ENCODE peak calls at places on chromosomes 11 and 22, in seven cellular contexts. T is hippocampal formation; Y is iPS DF 19.7; R is brain microvascular endothelial cell; H is psoas muscle; Z is stimulated activated naive CD8-positive, alpha-beta T cell treated with anti-CD3 and anti-CD28 coated beads, Interleukin-15, Interleukin-2, amounts not matched to agents 100 U/mL and 50 U/mL, for 24 hours; K is NCI-H2107. L is an unnamed sample.
A peak's percentile ranks its signal among the peaks of the same experiment; 100 is the strongest.

GRCh38 chr22:49151256-49152131 is 676.2 kb downstream of the BRD1 start:
- DNase-seq in H (no peak), T (no peak), K (no peak), R (no peak), Z (no peak), Y (no peak), L (no peak)

GRCh38 chr11:46299425-46300067 is 22.1 kb downstream of the CREB3L1 start:
- DNase-seq in K (no peak), T (no peak), R (no peak), H (no peak), Y (no peak), Z (no peak), L (no peak)

GRCh38 chr11:109071712-109072524 is 350.1 kb upstream of the C11orf87 start:
- DNase-seq in Y (no peak), Z (no peak), T (no peak), H (peak; percentile 16), R (no peak), K (no peak), L (no peak)

GRCh38 chr11:100928426-100928825 is 201.2 kb downstream of the PGR start:
- DNase-seq in R (no peak), K (no peak), T (no peak), Y (no peak), Z (no peak), H (no peak), L (no peak)

GRCh38 chr22:36386351-36386899 is 1.3 kb downstream of the MYH9 start:
- DNase-seq in H (peak; percentile 40), R (no peak), T (no peak), Z (peak; percentile 77), K (no peak), Y (no peak), L (no peak)

GRCh38 chr11:92269021-92269420 is 44.4 kb downstream of the FAT3 start:
- DNase-seq in H (no peak), T (no peak), K (no peak), R (peak; percentile 7), Y (no peak), Z (no peak), L (no peak)

GRCh38 chr22:38286915-38287669 is 14.3 kb upstream of the TMEM184B start:
- DNase-seq in K (no peak), H (no peak), Z (no peak), R (no peak), T (no peak), Y (no peak), L (no peak)

GRCh38 chr22:38921126-38921525 is 36.3 kb upstream of the APOBEC3A start:
- DNase-seq in T (no peak), Z (no peak), K (no peak), R (no peak), Y (no peak), H (no peak), L (no peak)

GRCh38 chr11:112425121-112425520 is 164.5 kb upstream of the PLET1 start:
- DNase-seq in H (no peak), Z (no peak), T (no peak), Y (no peak), K (no peak), R (no peak), L (no peak)

GRCh38 chr22:25054943-25055511 is 102.5 kb downstream of the KIAA1671 start:
- DNase-seq in Y (no peak), T (peak; percentile 24), R (no peak), K (no peak), H (no peak), Z (peak; percentile 63), L (no peak)

GRCh38 chr11:22875869-22876473 is 15.7 kb upstream of the CCDC179 start:
- DNase-seq in K (peak; percentile 63), Z (peak; percentile 68), Y (peak; percentile 33), R (peak; percentile 85), H (peak; percentile 11), T (peak; percentile 75), L (no peak)

GRCh38 chr11:34208266-34209135 is 103.1 kb downstream of the NAT10 start:
- DNase-seq in T (no peak), H (no peak), Y (no peak), Z (peak; percentile 42), R (no peak), K (no peak), L (no peak)

GRCh38 chr11:58391879-58392278 is 14.8 kb downstream of the OR5B3 start:
- DNase-seq in H (no peak), Y (no peak), K (no peak), R (no peak), Z (no peak), T (no peak), L (no peak)

GRCh38 chr11:75659836-75660235 is 9.0 kb downstream of the MAP6 start:
- DNase-seq in R (no peak), Y (no peak), K (no peak), Z (no peak), T (no peak), H (no peak), L (no peak)

GRCh38 chr11:27209562-27210005 is 153.4 kb downstream of the CCDC34 start:
- DNase-seq in T (no peak), Z (no peak), K (no peak), R (peak; percentile 95), Y (no peak), H (peak; percentile 42), L (no peak)

GRCh38 chr22:37043828-37044538 is 7.6 kb upstream of the KCTD17 start:
- DNase-seq in R (no peak), T (no peak), Y (no peak), K (no peak), Z (peak; percentile 67), H (peak; percentile 52), L (no peak)

GRCh38 chr11:12083380-12083779 is 27.0 kb upstream of the MICAL2 start:
- DNase-seq in T (no peak), R (no peak), Y (no peak), K (no peak), Z (peak; percentile 46), H (no peak), L (no peak)

GRCh38 chr11:107472966-107473365 is 15.3 kb upstream of the CWF19L2 start:
- DNase-seq in Z (no peak), R (no peak), Y (no peak), H (no peak), K (no peak), T (no peak), L (no peak)

GRCh38 chr22:45164217-45165123 is 745 bp downstream of the NUP50 start:
- DNase-seq in Y (no peak), R (no peak), K (no peak), T (no peak), Z (peak; percentile 58), H (peak; percentile 37), L (no peak)

L was measured in esophagus squamous epithelium.